ENCODE peak calls at places on chromosomes 11 and 22, in four cellular contexts. K, Z, O and U are unnamed samples. For H3K36me3, the result is how much of the 10 kb centered on the place peaks cover.

GRCh38 chr11:77175869-77176539 is 48.0 kb downstream of the MYO7A start:
- DNase-seq in K (no peak), Z (no peak), O (no peak), U (no peak)

GRCh38 chr11:14905104-14906033 is 13.3 kb upstream of the CYP2R1 start:
- DNase-seq in K (no peak), Z (no peak), O (no peak), U (no peak)

GRCh38 chr11:8342821-8343681 is 79.4 kb upstream of the LMO1 start:
- DNase-seq in K (no peak), Z (peak), O (no peak), U (no peak)

GRCh38 chr22:49621601-49622210 is 206.0 kb downstream of the BRD1 start:
- DNase-seq in K (peak), Z (no peak), O (no peak), U (no peak)

GRCh38 chr11:74321487-74322188 is 10.2 kb upstream of the P4HA3 start:
- DNase-seq in K (no peak), Z (peak), O (peak), U (peak)

GRCh38 chr22:40258463-40259046 is 80.8 kb downstream of the TNRC6B start:
- DNase-seq in K (no peak), Z (peak), O (no peak), U (no peak)

GRCh38 chr11:12677131-12677530 is 2.9 kb downstream of the TEAD1 start:
- DNase-seq in K (no peak), Z (no peak), O (no peak), U (peak)

GRCh38 chr11:131771471-131771870 is 401.1 kb downstream of the NTM start:
- DNase-seq in K (no peak), Z (no peak), O (no peak), U (no peak)

GRCh38 chr11:74412733-74413359 is 14.6 kb upstream of the PGM2L1 start:
- DNase-seq in K (no peak), Z (no peak), O (no peak), U (no peak)

GRCh38 chr22:41966607-41967240 is 2.5 kb upstream of the SEPTIN3 start:
- DNase-seq in K (no peak), Z (peak), O (peak), U (no peak)

GRCh38 chr11:35649984-35650383 is 12.6 kb upstream of the TRIM44 start:
- DNase-seq in K (no peak), Z (peak), O (no peak), U (no peak)

GRCh38 chr22:38925571-38926041 is 31.8 kb upstream of the APOBEC3A start:
- DNase-seq in K (no peak), Z (no peak), O (no peak), U (no peak)

GRCh38 chr11:65262775-65263174 is 1.0 kb downstream of the POLA2 start:
- DNase-seq in K (no peak), Z (no peak), O (no peak), U (no peak)

GRCh38 chr11:6356503-6356902 is 33.8 kb upstream of the SMPD1 start:
- DNase-seq in K (no peak), Z (no peak), O (no peak), U (no peak)

GRCh38 chr22:44219101-44219870 is 38.6 kb downstream of the PARVG start:
- DNase-seq in K (no peak), Z (no peak), O (no peak), U (no peak)

GRCh38 chr11:774873-775592 is 2.3 kb downstream of the GATD1 start:
- DNase-seq in K (peak), Z (peak), O (no peak), U (no peak)

GRCh38 chr11:70595452-70595851 is 197.1 kb downstream of the CTTN start:
- DNase-seq in K (no peak), Z (no peak), O (no peak), U (no peak)

GRCh38 chr22:44741929-44742328 is 10.4 kb upstream of the ARHGAP8 start:
- DNase-seq in K (no peak), Z (no peak), O (no peak), U (no peak)

GRCh38 chr11:2516276-2517015 is 71.6 kb downstream of the KCNQ1 start:
- DNase-seq in K (no peak), Z (no peak), O (no peak), U (no peak)

GRCh38 chr22:39178206-39179111 is 26.0 kb upstream of the CBX7 start:
- DNase-seq in K (no peak), Z (peak), O (peak), U (no peak)

DNA sequence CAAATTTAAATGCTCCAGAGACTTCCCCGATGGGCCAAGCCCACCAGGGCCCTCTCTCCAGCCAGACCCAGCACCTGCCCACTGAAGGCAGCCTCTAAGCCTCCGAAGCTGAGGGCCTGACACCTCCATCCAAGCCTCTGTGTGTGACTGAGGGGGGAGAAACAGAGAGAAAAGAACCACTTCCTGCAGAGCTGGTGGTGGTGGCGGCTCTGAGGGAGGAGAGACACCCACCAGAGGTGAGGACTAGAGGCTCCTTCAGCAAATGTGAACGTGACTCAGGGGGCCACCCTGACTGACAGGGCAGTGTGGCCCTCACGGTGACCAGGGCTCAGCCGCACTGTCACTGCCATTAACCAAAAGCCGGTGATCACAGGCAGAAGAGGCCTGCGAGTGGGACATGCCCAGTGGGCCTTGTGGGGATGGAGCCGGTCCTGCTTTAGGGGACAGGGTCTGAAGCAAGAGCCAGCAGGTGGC is 31.0 kb upstream of the CD5 start:
- DNase-seq in K (no peak), Z (no peak), O (no peak), U (no peak)
- H3K36me3 ChIP-seq in K (under half), Z (under half), O (under half), U (under half)

DNA sequence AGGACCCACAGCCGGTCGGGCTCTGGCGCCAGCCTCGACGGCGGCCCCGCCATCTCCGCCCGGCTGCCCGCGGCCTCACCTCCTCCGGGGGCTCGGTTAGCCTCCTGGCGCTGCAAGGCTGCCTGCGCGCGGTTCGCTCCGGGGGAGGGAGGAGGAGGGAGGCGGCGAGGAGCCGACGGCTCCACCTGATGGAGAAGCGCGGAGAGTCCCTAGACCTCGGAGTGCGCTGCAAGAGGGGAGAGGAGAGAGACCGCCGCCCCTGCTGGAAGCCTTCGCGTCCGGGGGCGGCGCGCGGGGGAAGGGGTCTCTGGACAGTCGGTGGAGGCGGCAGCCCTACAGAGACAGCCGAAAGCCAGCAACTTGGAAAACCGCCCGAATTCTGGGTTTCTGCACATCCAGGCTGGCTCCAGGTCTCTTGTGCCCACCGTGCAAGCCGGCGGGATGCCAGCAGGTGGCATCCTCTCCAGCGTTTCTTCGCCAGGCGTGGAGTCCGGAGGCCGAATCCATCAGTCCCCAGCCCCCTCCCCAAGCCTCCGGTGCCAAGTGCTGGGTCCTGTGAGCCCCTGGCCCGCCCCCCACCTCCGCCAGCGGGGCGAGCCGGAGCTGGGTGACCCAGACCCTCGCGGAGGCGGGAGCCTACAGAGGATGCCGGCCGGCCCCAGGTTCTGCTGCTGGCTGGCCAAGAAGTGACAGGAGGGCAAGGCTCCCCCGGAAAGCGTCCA is 2.9 kb upstream of the KIRREL3 start:
- DNase-seq in K (no peak), Z (no peak), O (no peak), U (peak)
- H3K4me3 ChIP-seq in K (no peak), Z (no peak), O (peak), U (no peak)

DNA sequence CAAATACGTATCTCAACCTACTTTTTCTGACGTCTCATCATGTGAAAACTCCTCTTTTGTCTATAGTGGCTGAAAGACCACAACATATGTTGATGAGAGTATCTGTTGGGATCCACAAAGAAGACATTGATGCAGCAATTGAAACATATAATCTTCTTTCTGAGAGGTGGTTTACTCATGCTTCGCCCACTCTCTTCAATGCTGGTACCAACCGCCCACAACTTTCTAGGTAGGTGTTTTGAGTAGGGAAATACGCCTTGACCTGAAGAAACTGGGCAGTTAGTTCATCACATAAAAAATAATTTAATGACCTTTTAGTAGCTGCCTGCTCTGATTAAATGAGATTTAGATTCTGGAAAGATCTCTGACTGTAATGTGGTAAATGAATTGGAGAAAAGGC is 17.2 kb downstream of the RRM1 start:
- DNase-seq in K (no peak), Z (no peak), O (no peak), U (no peak)
- H3K36me3 ChIP-seq in K (half or more), Z (under half), O (under half), U (half or more)

GRCh38 chr11:107928046-107928766 is at the start of gene RAB39A:
- DNase-seq in K (peak), Z (peak), O (peak), U (peak)
- H3K4me3 ChIP-seq in K (peak), Z (no peak), O (peak), U (peak)